ENCODE peak calls at places on chromosomes 5 and 9, in five cellular contexts. Q is HCT116, T is H1, S is GM12878, C is K562. K is an unnamed sample.

GRCh38 chr5:176844706-176845391 is 34.5 kb downstream of the UNC5A start:
- DNase-seq in Q (no peak), C (no peak), T (no peak), S (no peak), K (peak; percentile 89)

GRCh38 chr9:95143591-95144561 is 173.6 kb downstream of the FANCC start:
- DNase-seq in S (no peak), T (no peak), C (no peak), Q (no peak), K (no peak)

GRCh38 chr9:97981828-97982164 is 1.3 kb upstream of the ANP32B start:
- DNase-seq in C (no peak), Q (no peak), S (no peak), T (no peak), K (no peak)

GRCh38 chr9:33162721-33163311 is 4.3 kb downstream of the B4GALT1 start:
- DNase-seq in T (no peak), S (no peak), C (no peak), Q (no peak), K (no peak)

GRCh38 chr5:58451732-58452565 is 7.9 kb downstream of the PLK2 start:
- DNase-seq in Q (no peak), T (no peak), C (no peak), S (no peak), K (no peak)

GRCh38 chr9:18786196-18786595 is 246.8 kb downstream of the SAXO1 start:
- DNase-seq in Q (no peak), S (no peak), T (no peak), C (no peak), K (no peak)

GRCh38 chr5:138594305-138595058 is 19.3 kb upstream of the HSPA9 start:
- DNase-seq in T (no peak), Q (no peak), S (no peak), C (no peak), K (no peak)

GRCh38 chr5:150487199-150488061 is 20.5 kb upstream of the NDST1 start:
- DNase-seq in S (no peak), Q (no peak), C (no peak), T (no peak), K (peak; percentile 42)

GRCh38 chr9:35537898-35538297 is 48.0 kb downstream of the RUSC2 start:
- DNase-seq in S (no peak), C (no peak), Q (no peak), T (no peak), K (no peak)

GRCh38 chr9:14302405-14302804 is 11.5 kb downstream of the NFIB start:
- DNase-seq in Q (no peak), S (no peak), C (no peak), T (no peak), K (no peak)

GRCh38 chr5:179919487-179920060 is 11.9 kb upstream of the TBC1D9B start:
- DNase-seq in T (no peak), S (no peak), Q (no peak), C (no peak), K (no peak)

GRCh38 chr9:130193119-130193518 is 20.9 kb downstream of the NCS1 start:
- DNase-seq in S (no peak), T (no peak), Q (no peak), C (no peak), K (no peak)

GRCh38 chr5:54229041-54229780 is 81.2 kb downstream of the ARL15 start:
- DNase-seq in C (peak; percentile 54), T (no peak), Q (peak; percentile 38), S (no peak), K (peak; percentile 47)

GRCh38 chr9:16656432-16657169 is 213.9 kb downstream of the BNC2 start:
- DNase-seq in T (no peak), S (no peak), Q (no peak), C (no peak), K (no peak)

GRCh38 chr5:20554001-20554400 is 566.0 kb upstream of the CDH18 start:
- DNase-seq in S (no peak), C (no peak), T (no peak), Q (no peak), K (no peak)

GRCh38 chr9:96425500-96426169 is 7.5 kb upstream of the ZNF367 start:
- DNase-seq in C (no peak), T (no peak), S (no peak), Q (no peak), K (no peak)

GRCh38 chr9:78158286-78158685 is 77.6 kb upstream of the CEP78 start:
- DNase-seq in Q (no peak), S (no peak), T (no peak), C (no peak), K (no peak)

GRCh38 chr9:97487107-97487506 is 14.4 kb upstream of the TMOD1 start:
- DNase-seq in Q (no peak), T (no peak), S (no peak), C (no peak), K (no peak)

GRCh38 chr5:18219241-18219640 is 585.0 kb downstream of the TAF11L14 start:
- DNase-seq in Q (no peak), C (no peak), T (no peak), S (no peak), K (no peak)

GRCh38 chr9:89731262-89731980 is 126.6 kb downstream of the GADD45G start:
- DNase-seq in S (no peak), Q (no peak), C (no peak), T (no peak), K (no peak)

GRCh38 chr5:42005561-42006153 is 80.6 kb downstream of the FBXO4 start:
- DNase-seq in Q (peak; percentile 13), S (no peak), C (peak; percentile 48), T (no peak), K (peak; percentile 23)

GRCh38 chr9:136311433-136312375 is 7.8 kb upstream of the CCDC187 start:
- DNase-seq in T (no peak), C (no peak), S (no peak), Q (peak; percentile 47), K (no peak)

GRCh38 chr9:123372766-123373446 is 16.9 kb downstream of the CRB2 start:
- DNase-seq in T (no peak), S (no peak), C (no peak), Q (no peak), K (no peak)

GRCh38 chr5:9500244-9500643 is 45.6 kb downstream of the SEMA5A start:
- DNase-seq in S (no peak), Q (no peak), T (no peak), C (no peak), K (no peak)

GRCh38 chr9:96089425-96089824 is 212.6 kb downstream of the HSD17B3 start:
- DNase-seq in T (no peak), S (no peak), Q (no peak), C (no peak), K (no peak)

GRCh38 chr9:108185613-108186012 is 670.2 kb downstream of the ACTL7B start:
- DNase-seq in C (no peak), Q (no peak), T (no peak), S (no peak), K (no peak)

GRCh38 chr5:95809414-95809960 is 13.0 kb downstream of the GLRX start:
- DNase-seq in T (no peak), C (no peak), Q (no peak), S (no peak), K (no peak)

GRCh38 chr5:178392386-178392785 is 159.8 kb upstream of the PHYKPL start:
- DNase-seq in S (no peak), T (no peak), Q (no peak), C (no peak), K (no peak)

GRCh38 chr9:38384990-38385848 is 7.3 kb upstream of the ALDH1B1 start:
- DNase-seq in Q (no peak), S (no peak), T (no peak), C (no peak), K (no peak)

GRCh38 chr5:9302228-9302627 is 243.6 kb downstream of the SEMA5A start:
- DNase-seq in T (no peak), C (no peak), Q (no peak), S (no peak), K (no peak)

GRCh38 chr5:176994460-176995121 is 12.0 kb downstream of the UIMC1 start:
- DNase-seq in C (peak; percentile 55), T (no peak), S (peak; percentile 77), Q (no peak), K (no peak)

GRCh38 chr9:99055384-99055783 is 49.5 kb upstream of the TGFBR1 start:
- DNase-seq in C (no peak), T (no peak), S (no peak), Q (no peak), K (no peak)

GRCh38 chr5:108418172-108418571 is 36.3 kb upstream of the FBXL17 start:
- DNase-seq in C (no peak), S (no peak), Q (no peak), T (no peak), K (no peak)

GRCh38 chr5:174293006-174293405 is 247.5 kb downstream of the NSG2 start:
- DNase-seq in C (no peak), T (no peak), Q (no peak), S (no peak), K (no peak)
- TF ChIP-seq JUND in C (no peak), T (no peak), Q (no peak), S (no peak), K (no peak)

GRCh38 chr5:148209151-148209550 is 6.3 kb downstream of the SPINK6 start:
- DNase-seq in S (no peak), C (no peak), T (no peak), Q (no peak), K (no peak)
- TF ChIP-seq MAX in S (no peak), C (no peak), T (no peak), Q (no peak), K (no peak)

DNA sequence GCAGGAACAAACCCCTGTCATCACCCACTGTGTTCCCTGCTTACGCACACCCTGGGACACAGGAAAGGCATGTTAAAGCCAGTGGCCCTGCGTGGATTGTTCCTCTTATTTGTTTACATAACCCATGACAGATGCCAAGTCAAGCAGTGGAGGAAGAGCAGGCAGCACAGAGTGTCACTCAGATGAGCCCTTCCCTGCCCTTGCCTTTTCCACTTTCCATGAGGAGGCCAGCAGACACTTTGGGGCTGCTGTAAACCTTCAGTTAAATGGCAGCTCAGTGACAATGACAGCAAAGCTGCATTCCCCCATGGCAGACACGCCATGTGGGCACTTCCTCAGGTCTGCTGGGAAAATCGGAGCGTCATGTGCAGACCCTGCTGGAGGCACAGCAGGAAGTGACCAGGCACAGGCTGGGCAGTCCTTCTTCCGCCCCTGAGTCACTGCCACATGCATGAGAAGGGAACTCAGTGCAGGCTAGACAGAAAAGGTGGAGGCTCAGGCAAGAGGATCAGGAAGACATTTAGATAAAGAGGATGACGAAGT is 216.8 kb upstream of the PIK3R1 start:
- DNase-seq in T (no peak), C (no peak), S (no peak), Q (peak; percentile 64), K (peak; percentile 24)
- TF ChIP-seq JUND in T (no peak), C (no peak), S (no peak), Q (peak; percentile 54), K (peak; percentile 14)

DNA sequence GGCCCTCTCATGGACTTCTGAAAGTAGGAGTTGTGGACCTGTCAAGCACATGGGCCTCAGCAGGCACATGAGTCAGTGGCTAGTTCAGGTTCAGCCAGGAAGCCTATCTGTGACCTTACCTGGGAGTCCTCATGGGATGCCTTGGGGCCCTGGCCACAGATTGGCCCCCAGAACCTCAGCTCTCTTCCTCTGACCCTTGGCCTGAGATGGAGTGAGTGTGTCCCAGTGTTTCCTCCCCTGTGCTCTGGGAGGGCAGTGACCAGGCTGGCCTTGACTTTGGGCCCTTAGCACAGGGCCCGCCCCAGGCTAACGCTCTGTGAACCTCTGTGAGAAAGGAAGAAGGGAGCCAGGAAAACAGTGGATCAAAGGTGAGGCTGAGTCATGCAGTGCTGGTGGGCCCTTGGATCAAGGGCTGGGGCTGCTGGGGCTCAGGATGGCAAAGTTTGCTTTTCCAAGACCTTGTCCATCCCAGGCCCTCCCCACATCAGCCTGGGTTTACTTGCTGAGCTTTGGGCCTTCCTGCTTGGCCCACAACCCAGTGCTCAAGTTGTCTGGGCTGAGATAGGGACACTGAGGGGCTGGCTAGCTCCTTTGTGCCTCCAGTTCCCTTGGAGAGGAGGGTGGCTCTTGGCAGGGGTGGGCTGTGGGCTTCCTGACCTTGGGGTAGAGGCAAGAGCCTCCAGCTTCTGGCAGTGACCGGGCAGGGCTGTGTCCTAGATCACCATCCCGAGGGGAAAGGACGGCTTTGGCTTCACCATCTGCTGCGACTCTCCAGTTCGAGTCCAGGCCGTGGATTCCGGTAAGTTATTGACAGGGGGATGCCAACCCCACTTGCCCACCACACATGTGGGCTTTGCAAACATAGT is 41.4 kb downstream of the RGS3 start:
- DNase-seq in C (no peak), T (no peak), Q (no peak), S (no peak), K (no peak)
- TF ChIP-seq MAX in C (no peak), T (no peak), Q (no peak), S (no peak), K (no peak)

K was measured in SK-N-SH.